ENCODE peak calls at places on chromosomes 4 and X, in five cellular contexts. One of them, this sample, is unnamed.

GRCh38 chrX:78886550-78886949 is 58.6 kb upstream of the P2RY10 start:
- DNase-seq in CD8-positive, alpha-beta T cell: no peak
- DNase-seq in foreskin fibroblast: peak
- DNase-seq in HFF-Myc: no peak
- DNase-seq in stomach: no peak
- DNase-seq in this sample: no peak

GRCh38 chr4:145130788-145131398 is 32.8 kb downstream of the ABCE1 start:
- DNase-seq in CD8-positive, alpha-beta T cell: no peak
- DNase-seq in foreskin fibroblast: peak
- DNase-seq in HFF-Myc: no peak
- DNase-seq in stomach: no peak
- DNase-seq in this sample: no peak

GRCh38 chrX:155880586-155881157 is 473 bp upstream of the VAMP7 start:
- DNase-seq in CD8-positive, alpha-beta T cell: no peak
- DNase-seq in foreskin fibroblast: no peak
- DNase-seq in HFF-Myc: no peak
- DNase-seq in stomach: no peak
- DNase-seq in this sample: no peak

GRCh38 chrX:39905475-39905889 is 192.3 kb downstream of the BCOR start:
- DNase-seq in CD8-positive, alpha-beta T cell: no peak
- DNase-seq in foreskin fibroblast: no peak
- DNase-seq in HFF-Myc: no peak
- DNase-seq in stomach: no peak
- DNase-seq in this sample: no peak

GRCh38 chr4:139214039-139214534 is 37.1 kb upstream of the ELF2 start:
- DNase-seq in CD8-positive, alpha-beta T cell: no peak
- DNase-seq in foreskin fibroblast: no peak
- DNase-seq in HFF-Myc: no peak
- DNase-seq in stomach: peak
- DNase-seq in this sample: no peak

GRCh38 chr4:124079174-124079780 is 633.3 kb downstream of the ANKRD50 start:
- DNase-seq in CD8-positive, alpha-beta T cell: no peak
- DNase-seq in foreskin fibroblast: peak
- DNase-seq in HFF-Myc: no peak
- DNase-seq in stomach: no peak
- DNase-seq in this sample: no peak

GRCh38 chr4:139666735-139667266 is 1.2 kb downstream of the MGST2 start:
- DNase-seq in CD8-positive, alpha-beta T cell: no peak
- DNase-seq in foreskin fibroblast: no peak
- DNase-seq in HFF-Myc: no peak
- DNase-seq in stomach: peak
- DNase-seq in this sample: no peak

GRCh38 chr4:75412746-75413145 is 101.5 kb downstream of the RCHY1 start:
- DNase-seq in CD8-positive, alpha-beta T cell: no peak
- DNase-seq in foreskin fibroblast: no peak
- DNase-seq in HFF-Myc: no peak
- DNase-seq in stomach: no peak
- DNase-seq in this sample: no peak

GRCh38 chr4:56671373-56671772 is 9.7 kb downstream of the HOPX start:
- DNase-seq in CD8-positive, alpha-beta T cell: no peak
- DNase-seq in foreskin fibroblast: no peak
- DNase-seq in HFF-Myc: no peak
- DNase-seq in stomach: no peak
- DNase-seq in this sample: no peak

GRCh38 chr4:94758141-94758699 is 465 bp downstream of the BMPR1B start:
- DNase-seq in CD8-positive, alpha-beta T cell: no peak
- DNase-seq in foreskin fibroblast: peak
- DNase-seq in HFF-Myc: no peak
- DNase-seq in stomach: no peak
- DNase-seq in this sample: no peak

GRCh38 chrX:70168238-70169188 is 8.8 kb upstream of the DGAT2L6 start:
- DNase-seq in CD8-positive, alpha-beta T cell: no peak
- DNase-seq in foreskin fibroblast: peak
- DNase-seq in HFF-Myc: peak
- DNase-seq in stomach: no peak
- DNase-seq in this sample: no peak

GRCh38 chrX:85052636-85053343 is 49.1 kb downstream of the APOOL start:
- DNase-seq in CD8-positive, alpha-beta T cell: no peak
- DNase-seq in foreskin fibroblast: peak
- DNase-seq in HFF-Myc: peak
- DNase-seq in stomach: no peak
- DNase-seq in this sample: no peak

GRCh38 chr4:83012631-83013419 is 2.2 kb upstream of the LIN54 start:
- DNase-seq in CD8-positive, alpha-beta T cell: peak
- DNase-seq in foreskin fibroblast: peak
- DNase-seq in HFF-Myc: peak
- DNase-seq in stomach: peak
- DNase-seq in this sample: peak

GRCh38 chr4:154781126-154781982 is at the start of gene RBM46:
- DNase-seq in CD8-positive, alpha-beta T cell: no peak
- DNase-seq in foreskin fibroblast: no peak
- DNase-seq in HFF-Myc: no peak
- DNase-seq in stomach: no peak
- DNase-seq in this sample: no peak

GRCh38 chr4:154781983-154782293 is 866 bp downstream of the RBM46 start:
- DNase-seq in CD8-positive, alpha-beta T cell: no peak
- DNase-seq in foreskin fibroblast: no peak
- DNase-seq in HFF-Myc: no peak
- DNase-seq in stomach: no peak
- DNase-seq in this sample: no peak

GRCh38 chr4:154779362-154779947 is 1.6 kb upstream of the RBM46 start:
- DNase-seq in CD8-positive, alpha-beta T cell: no peak
- DNase-seq in foreskin fibroblast: peak
- DNase-seq in HFF-Myc: peak
- DNase-seq in stomach: no peak
- DNase-seq in this sample: no peak
- TF ChIP-seq CTCF in CD8-positive, alpha-beta T cell: peak
- TF ChIP-seq CTCF in foreskin fibroblast: peak
- TF ChIP-seq CTCF in HFF-Myc: peak
- TF ChIP-seq CTCF in stomach: no peak
- TF ChIP-seq CTCF in this sample: peak

DNA sequence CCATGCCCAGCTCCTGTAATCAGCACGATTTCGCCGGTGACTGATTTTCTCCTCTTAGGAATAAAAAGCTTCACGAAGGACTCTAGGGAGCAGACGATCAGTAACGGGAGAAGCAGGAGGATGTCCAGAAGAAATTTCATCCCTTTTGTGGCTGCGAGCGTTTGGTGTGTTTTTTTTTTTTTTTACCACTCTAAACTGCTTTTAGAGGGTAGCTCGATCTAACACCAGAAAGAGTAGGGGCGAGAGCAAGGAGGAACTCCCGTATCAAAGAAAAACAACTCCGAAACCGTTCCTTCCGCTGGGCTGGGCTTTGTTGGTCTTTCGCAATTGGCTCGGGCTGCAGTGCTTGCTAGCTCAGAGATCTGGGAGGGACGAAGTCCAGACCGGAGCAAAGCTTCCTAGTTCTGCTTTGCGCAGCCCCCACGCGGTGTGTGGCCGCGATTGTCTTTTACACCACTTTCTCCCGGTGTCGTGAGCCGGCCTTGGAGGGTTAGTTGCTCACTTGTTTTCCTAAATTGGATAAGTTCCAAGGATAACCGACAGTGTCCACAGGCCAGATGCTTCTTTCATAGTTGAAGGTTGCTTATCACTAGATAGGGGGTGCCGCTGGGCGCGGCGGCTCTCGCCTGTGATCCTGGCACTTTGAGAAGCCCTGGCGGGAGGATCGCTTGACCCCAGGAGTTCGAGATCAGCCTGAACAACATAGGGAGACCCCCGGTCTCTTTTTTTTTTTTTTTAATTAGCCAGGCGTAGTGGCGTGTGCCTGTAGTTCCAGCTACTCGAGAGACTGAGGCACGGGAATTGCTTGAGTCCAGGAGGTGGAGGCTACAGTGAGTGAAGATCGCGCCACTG is at the start of gene HSD17B11:
- DNase-seq in CD8-positive, alpha-beta T cell: peak
- DNase-seq in foreskin fibroblast: peak
- DNase-seq in HFF-Myc: peak
- DNase-seq in stomach: peak
- DNase-seq in this sample: peak
- TF ChIP-seq CTCF in CD8-positive, alpha-beta T cell: no peak
- TF ChIP-seq CTCF in foreskin fibroblast: peak
- TF ChIP-seq CTCF in HFF-Myc: peak
- TF ChIP-seq CTCF in stomach: no peak
- TF ChIP-seq CTCF in this sample: no peak

DNA sequence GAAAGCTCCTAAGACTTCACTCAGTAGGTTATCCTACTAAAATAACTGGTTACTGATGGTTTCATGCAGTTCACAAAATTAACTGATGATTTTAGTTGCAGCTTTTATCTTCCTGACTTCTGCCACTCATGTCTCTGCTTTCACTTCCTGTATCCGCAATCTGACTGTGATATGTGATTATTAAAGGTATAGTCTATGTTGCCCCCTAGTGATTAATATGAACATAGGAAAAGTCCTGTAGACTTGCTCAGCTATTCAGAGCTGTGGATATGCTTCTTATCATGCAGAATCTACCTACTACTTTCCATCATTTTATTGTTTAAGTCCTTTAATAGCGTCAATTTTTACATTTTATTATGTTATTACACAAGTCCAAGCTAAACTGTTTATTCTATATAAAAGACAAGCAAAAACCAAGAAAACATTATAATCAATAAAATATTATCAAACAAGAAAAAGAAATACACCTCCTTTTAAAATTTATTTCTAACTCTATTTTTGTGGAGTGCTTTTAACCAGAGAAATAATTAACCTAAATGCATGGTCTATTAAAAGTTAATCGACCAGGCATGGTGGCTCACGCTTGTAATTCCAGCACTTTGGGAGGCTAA is 40.6 kb upstream of the TLR2 start:
- DNase-seq in CD8-positive, alpha-beta T cell: no peak
- DNase-seq in foreskin fibroblast: no peak
- DNase-seq in HFF-Myc: peak
- DNase-seq in stomach: no peak
- DNase-seq in this sample: peak
- TF ChIP-seq CTCF in CD8-positive, alpha-beta T cell: peak
- TF ChIP-seq CTCF in foreskin fibroblast: peak
- TF ChIP-seq CTCF in HFF-Myc: peak
- TF ChIP-seq CTCF in stomach: no peak
- TF ChIP-seq CTCF in this sample: peak

DNA sequence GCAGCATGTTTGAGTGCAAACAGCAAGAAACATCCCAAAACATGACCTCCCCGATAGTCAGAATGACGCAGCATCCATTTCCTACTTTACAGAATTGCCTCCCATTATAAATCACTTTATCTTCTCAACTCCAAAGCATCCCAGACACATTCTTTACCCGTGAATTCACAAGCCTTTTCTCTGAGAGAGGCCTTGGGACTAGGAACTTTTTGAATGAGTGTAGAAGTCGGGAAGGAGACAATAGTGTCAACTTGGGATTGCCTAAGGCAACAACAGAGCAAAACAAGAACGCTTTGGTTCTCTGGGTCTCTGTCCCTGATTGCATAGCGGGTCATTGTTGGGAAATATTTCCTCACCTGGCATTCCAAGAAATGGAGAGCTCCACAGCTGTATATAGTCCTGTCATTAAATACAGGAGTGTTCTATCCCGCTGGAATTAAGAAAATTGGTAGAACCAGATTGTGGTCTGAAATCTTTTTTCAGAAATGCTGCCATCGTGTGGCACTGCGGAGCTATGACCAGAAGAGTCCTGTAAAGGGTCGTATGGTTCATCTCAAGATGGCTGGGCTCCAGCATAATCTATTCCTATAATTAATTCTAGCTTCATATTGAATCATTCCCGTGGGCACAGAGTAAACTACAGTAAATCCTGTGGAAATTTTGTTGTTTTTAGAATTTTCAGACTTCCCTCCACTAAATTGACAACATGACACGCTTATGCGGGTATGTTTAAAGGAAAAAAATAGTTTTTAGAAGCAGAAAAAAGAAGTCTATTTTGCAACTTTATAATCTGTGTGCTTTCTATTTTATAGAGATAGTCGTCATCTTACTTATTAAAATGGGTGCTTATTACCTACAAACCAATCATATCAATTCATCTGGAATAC is 2.0 kb upstream of the SPP1 start:
- DNase-seq in CD8-positive, alpha-beta T cell: no peak
- DNase-seq in foreskin fibroblast: peak
- DNase-seq in HFF-Myc: peak
- DNase-seq in stomach: peak
- DNase-seq in this sample: no peak
- TF ChIP-seq CTCF in CD8-positive, alpha-beta T cell: peak
- TF ChIP-seq CTCF in foreskin fibroblast: peak
- TF ChIP-seq CTCF in HFF-Myc: peak
- TF ChIP-seq CTCF in stomach: no peak
- TF ChIP-seq CTCF in this sample: peak

GRCh38 chr4:61461956-61462355 is 261.8 kb downstream of the ADGRL3 start:
- DNase-seq in CD8-positive, alpha-beta T cell: no peak
- DNase-seq in foreskin fibroblast: no peak
- DNase-seq in HFF-Myc: no peak
- DNase-seq in stomach: no peak
- DNase-seq in this sample: no peak
- TF ChIP-seq CTCF in CD8-positive, alpha-beta T cell: no peak
- TF ChIP-seq CTCF in foreskin fibroblast: no peak
- TF ChIP-seq CTCF in HFF-Myc: no peak
- TF ChIP-seq CTCF in stomach: no peak
- TF ChIP-seq CTCF in this sample: no peak

GRCh38 chr4:170247585-170247984 is 157.8 kb upstream of the AADAT start:
- DNase-seq in CD8-positive, alpha-beta T cell: no peak
- DNase-seq in foreskin fibroblast: no peak
- DNase-seq in HFF-Myc: no peak
- DNase-seq in stomach: no peak
- DNase-seq in this sample: no peak
- TF ChIP-seq CTCF in CD8-positive, alpha-beta T cell: no peak
- TF ChIP-seq CTCF in foreskin fibroblast: no peak
- TF ChIP-seq CTCF in HFF-Myc: no peak
- TF ChIP-seq CTCF in stomach: no peak
- TF ChIP-seq CTCF in this sample: no peak

DNA sequence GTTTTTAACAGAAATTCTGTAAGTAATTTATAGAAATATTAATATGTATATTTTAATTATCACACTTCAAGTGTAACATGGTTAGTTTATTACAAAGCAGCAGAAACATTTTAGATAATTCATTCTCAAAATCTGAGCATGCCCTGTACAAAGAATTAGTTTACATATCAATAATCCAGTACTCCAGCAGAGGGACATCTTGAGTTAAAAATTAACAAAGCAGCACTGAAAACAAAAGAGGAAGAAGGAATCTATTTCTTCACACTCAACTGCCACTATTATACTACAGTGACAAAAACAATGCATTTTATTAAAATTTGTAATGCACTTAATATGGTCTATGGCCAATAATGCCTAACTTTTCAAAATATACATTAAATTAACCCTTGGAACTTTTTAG is 179.1 kb upstream of the KLHL4 start:
- DNase-seq in CD8-positive, alpha-beta T cell: no peak
- DNase-seq in foreskin fibroblast: no peak
- DNase-seq in HFF-Myc: no peak
- DNase-seq in stomach: no peak
- DNase-seq in this sample: no peak
- TF ChIP-seq CTCF in CD8-positive, alpha-beta T cell: no peak
- TF ChIP-seq CTCF in foreskin fibroblast: no peak
- TF ChIP-seq CTCF in HFF-Myc: no peak
- TF ChIP-seq CTCF in stomach: no peak
- TF ChIP-seq CTCF in this sample: no peak

DNA sequence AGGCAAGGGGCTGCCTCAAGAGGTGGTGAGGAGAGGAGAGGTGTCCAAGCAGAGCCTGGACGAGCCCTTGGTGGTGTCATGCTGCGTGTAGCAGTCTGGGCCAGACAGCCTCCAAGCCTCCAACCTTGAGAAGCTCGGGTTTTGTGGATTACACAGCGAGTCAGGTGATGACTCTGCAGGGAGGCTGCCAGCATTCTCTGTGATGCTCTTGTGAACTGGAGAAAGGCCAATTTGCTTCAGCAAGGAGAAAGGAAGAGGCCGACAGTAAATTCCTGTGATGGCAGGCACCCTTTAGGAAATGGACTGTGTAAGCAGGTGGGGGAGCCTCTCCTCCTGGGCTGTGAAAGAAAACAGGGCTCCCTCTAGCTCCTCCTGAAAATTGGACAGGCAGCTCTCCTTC is 36.0 kb upstream of the CD99L2 start:
- DNase-seq in CD8-positive, alpha-beta T cell: no peak
- DNase-seq in foreskin fibroblast: peak
- DNase-seq in HFF-Myc: no peak
- DNase-seq in stomach: no peak
- DNase-seq in this sample: no peak
- TF ChIP-seq CTCF in CD8-positive, alpha-beta T cell: no peak
- TF ChIP-seq CTCF in foreskin fibroblast: no peak
- TF ChIP-seq CTCF in HFF-Myc: no peak
- TF ChIP-seq CTCF in stomach: no peak
- TF ChIP-seq CTCF in this sample: no peak